ENCODE peak calls at places on chromosomes 1 and 21, in five cellular contexts. T, H, J, L and I are unnamed samples.

GRCh38 chr1:180854001-180854400 is 58.7 kb upstream of the KIAA1614 start:
- DNase-seq in T (no peak), H (no peak), J (no peak), L (no peak), I (no peak)

GRCh38 chr1:106986603-106987002 is 69.9 kb upstream of the PRMT6 start:
- DNase-seq in T (no peak), H (no peak), J (no peak), L (peak), I (no peak)

GRCh38 chr1:201636065-201636464 is 97.1 kb downstream of the NAV1 start:
- DNase-seq in T (no peak), H (no peak), J (no peak), L (no peak), I (no peak)

GRCh38 chr1:22826630-22827580 is 116.3 kb downstream of the EPHB2 start:
- DNase-seq in T (no peak), H (no peak), J (no peak), L (no peak), I (peak)

GRCh38 chr1:66275601-66276023 is 258.3 kb upstream of the SGIP1 start:
- DNase-seq in T (no peak), H (peak), J (peak), L (no peak), I (peak)

GRCh38 chr1:20661235-20662109 is at the start of gene DDOST:
- DNase-seq in T (peak), H (peak), J (peak), L (peak), I (peak)

GRCh38 chr21:44927259-44927586 is 6.5 kb upstream of the ITGB2 start:
- DNase-seq in T (no peak), H (no peak), J (no peak), L (no peak), I (no peak)

GRCh38 chr1:32142446-32143301 is 34.8 kb downstream of the KPNA6 start:
- DNase-seq in T (no peak), H (no peak), J (no peak), L (peak), I (no peak)

GRCh38 chr1:16921391-16922185 is at the start of gene CROCC:
- DNase-seq in T (no peak), H (no peak), J (no peak), L (no peak), I (no peak)

GRCh38 chr1:86687595-86687994 is 16.8 kb upstream of the SH3GLB1 start:
- DNase-seq in T (no peak), H (no peak), J (no peak), L (peak), I (no peak)

GRCh38 chr1:152577168-152577567 is 3.1 kb downstream of the LCE3D start:
- DNase-seq in T (no peak), H (no peak), J (no peak), L (no peak), I (no peak)

GRCh38 chr1:20061866-20062265 is 8.1 kb upstream of the PLA2G5 start:
- DNase-seq in T (no peak), H (no peak), J (no peak), L (no peak), I (no peak)

GRCh38 chr1:12088607-12089006 is 25.5 kb downstream of the TNFRSF8 start:
- DNase-seq in T (no peak), H (no peak), J (no peak), L (no peak), I (no peak)

GRCh38 chr1:232016636-232017035 is 390.0 kb downstream of the DISC1 start:
- DNase-seq in T (no peak), H (no peak), J (no peak), L (no peak), I (no peak)

GRCh38 chr1:116066868-116067563 is 44.2 kb upstream of the MAB21L3 start:
- DNase-seq in T (no peak), H (no peak), J (no peak), L (no peak), I (no peak)

GRCh38 chr1:17525996-17526686 is 13.4 kb upstream of the ARHGEF10L start:
- DNase-seq in T (no peak), H (no peak), J (no peak), L (no peak), I (no peak)

GRCh38 chr1:210764536-210764935 is 369.4 kb downstream of the KCNH1 start:
- DNase-seq in T (no peak), H (no peak), J (no peak), L (no peak), I (no peak)

GRCh38 chr1:162627662-162628296 is 4.5 kb upstream of the DDR2 start:
- DNase-seq in T (peak), H (no peak), J (no peak), L (peak), I (no peak)

GRCh38 chr1:226776066-226776465 is 37.0 kb upstream of the ITPKB start:
- DNase-seq in T (no peak), H (no peak), J (no peak), L (no peak), I (no peak)

GRCh38 chr1:43572084-43572483 is 41.4 kb downstream of the PTPRF start:
- DNase-seq in T (no peak), H (no peak), J (no peak), L (no peak), I (no peak)

GRCh38 chr1:44947060-44947773 is 39.2 kb downstream of the EIF2B3 start:
- DNase-seq in T (no peak), H (no peak), J (no peak), L (peak), I (no peak)

GRCh38 chr1:228902781-228903572 is 167.7 kb downstream of the RHOU start:
- DNase-seq in T (peak), H (peak), J (no peak), L (peak), I (no peak)

GRCh38 chr1:209809601-209810000 is 3.7 kb upstream of the IRF6 start:
- DNase-seq in T (no peak), H (no peak), J (no peak), L (no peak), I (no peak)

GRCh38 chr1:162736633-162737067 is 53.9 kb upstream of the HSD17B7 start:
- DNase-seq in T (no peak), H (no peak), J (no peak), L (no peak), I (no peak)